ENCODE peak calls at places on chromosome 1, in nine cellular contexts. N is NCI-H1105 treated with DMSO at 0.1 percent for 48 hours; K is stimulated activated CD8-positive, alpha-beta memory T cell treated with anti-CD3 and anti-CD28 coated beads, Interleukin-4, amount 100 ng/mL, for 1 hour; M is fibroblast of lung; W is MV-4-11; T is cardiac muscle cell; H is amniotic stem cell; G is GM06990; S is stimulated activated naive CD4-positive, alpha-beta T cell. O is an unnamed sample.

GRCh38 chr1:16119926-16120325 is 35.9 kb downstream of the EPHA2 start:
- DNase-seq in T (no peak), G (no peak), K (no peak), N (no peak), M (no peak), H (no peak), W (no peak), S (no peak), O (no peak)

GRCh38 chr1:57058652-57059501 is 93.1 kb upstream of the C8B start:
- DNase-seq in N (no peak), H (no peak), T (no peak), W (no peak), G (no peak), S (no peak), K (no peak), M (no peak), O (no peak)

GRCh38 chr1:52571783-52572182 is 18.9 kb upstream of the TUT4 start:
- DNase-seq in K (no peak), G (no peak), M (peak; percentile 66), T (peak; percentile 20), H (no peak), N (no peak), S (no peak), W (peak; percentile 50), O (no peak)

GRCh38 chr1:84973493-84974334 is 23.2 kb downstream of the MCOLN2 start:
- DNase-seq in K (no peak), T (peak; percentile 57), S (no peak), M (peak; percentile 38), H (no peak), G (peak; percentile 57), W (peak; percentile 68), N (no peak), O (no peak)

GRCh38 chr1:53562983-53563379 is 103.8 kb downstream of the DMRTB1 start:
- DNase-seq in M (no peak), G (no peak), T (no peak), S (no peak), W (no peak), H (no peak), N (no peak), K (no peak), O (no peak)

GRCh38 chr1:171245458-171246064 is 2.7 kb upstream of the FMO1 start:
- DNase-seq in W (peak; percentile 14), N (no peak), S (no peak), G (no peak), K (no peak), H (peak; percentile 15), T (peak; percentile 59), M (peak; percentile 47), O (no peak)

GRCh38 chr1:15885701-15886612 is 38.5 kb downstream of the SPEN start:
- DNase-seq in H (peak; percentile 57), M (peak; percentile 97), T (peak; percentile 98), S (peak; percentile 14), W (peak; percentile 94), K (peak; percentile 4), N (peak; percentile 97), G (peak; percentile 51), O (peak; percentile 74)

GRCh38 chr1:212858461-212859265 is 588 bp downstream of the FLVCR1 start:
- DNase-seq in T (peak; percentile 38), W (no peak), H (peak; percentile 11), G (peak; percentile 63), S (no peak), K (no peak), N (peak; percentile 48), M (peak; percentile 34), O (no peak)

GRCh38 chr1:157307491-157307890 is 169.3 kb upstream of the ETV3 start:
- DNase-seq in S (no peak), T (no peak), M (no peak), N (no peak), K (no peak), G (no peak), H (no peak), W (peak; percentile 42), O (no peak)

GRCh38 chr1:109148838-109149555 is 35.1 kb downstream of the ELAPOR1 start:
- DNase-seq in K (no peak), S (no peak), T (no peak), H (no peak), M (no peak), G (no peak), W (no peak), N (no peak), O (no peak)

GRCh38 chr1:151819951-151820623 is 11.5 kb downstream of the RORC start:
- DNase-seq in M (no peak), N (no peak), K (no peak), H (no peak), T (no peak), G (no peak), W (peak; percentile 21), S (no peak), O (no peak)

GRCh38 chr1:76443217-76443616 is 368.7 kb downstream of the ST6GALNAC3 start:
- DNase-seq in M (no peak), H (no peak), N (no peak), S (no peak), G (no peak), K (no peak), W (no peak), T (no peak), O (no peak)

GRCh38 chr1:114479134-114479533 is 31.9 kb downstream of the TRIM33 start:
- DNase-seq in K (no peak), H (no peak), W (no peak), T (no peak), M (no peak), S (no peak), G (no peak), N (no peak), O (no peak)

GRCh38 chr1:15443281-15443680 is 5.0 kb downstream of the CTRC start:
- DNase-seq in T (no peak), N (no peak), S (no peak), M (no peak), W (no peak), G (no peak), H (no peak), K (no peak), O (no peak)

GRCh38 chr1:6178751-6179563 is 1.2 kb downstream of the CHD5 start:
- DNase-seq in T (no peak), W (no peak), K (no peak), G (no peak), S (no peak), N (no peak), H (no peak), M (no peak), O (no peak)

GRCh38 chr1:39977202-39977601 is 22.3 kb downstream of the MFSD2A start:
- DNase-seq in K (no peak), S (no peak), W (no peak), H (no peak), T (no peak), M (no peak), N (no peak), G (no peak), O (no peak)